ENCODE peak calls at places on chromosomes 1 and 21, in six cellular contexts. E, R, Z, P, L and V are unnamed samples.

GRCh38 chr1:65059930-65060538 is 88.0 kb upstream of the AK4 start:
- DNase-seq in R (no peak), P (no peak), L (no peak), Z (no peak), E (no peak), V (no peak)

GRCh38 chr21:42524341-42525227 is 10.9 kb downstream of the SLC37A1 start:
- DNase-seq in L (no peak), R (peak), E (peak), Z (peak), P (peak), V (peak)

GRCh38 chr21:35663856-35664606 is 396.3 kb downstream of the SETD4 start:
- DNase-seq in R (no peak), E (no peak), Z (no peak), L (no peak), P (no peak), V (no peak)

GRCh38 chr1:86546787-86547221 is at the start of gene CLCA4:
- DNase-seq in Z (no peak), E (no peak), P (no peak), L (no peak), R (no peak), V (no peak)

GRCh38 chr21:41482321-41482720 is 25.6 kb downstream of the TMPRSS2 start:
- DNase-seq in P (no peak), R (no peak), E (no peak), L (no peak), Z (no peak), V (no peak)

GRCh38 chr1:82329226-82329625 is 528.5 kb downstream of the ADGRL2 start:
- DNase-seq in L (no peak), P (no peak), Z (no peak), R (no peak), E (no peak), V (no peak)

GRCh38 chr1:111769517-111770146 is 13.9 kb downstream of the DDX20 start:
- DNase-seq in L (peak), E (no peak), Z (no peak), P (peak), R (peak), V (peak)

GRCh38 chr1:163747261-163747660 is 425.5 kb downstream of the NUF2 start:
- DNase-seq in L (no peak), Z (no peak), E (no peak), P (no peak), R (no peak), V (no peak)

GRCh38 chr21:46127239-46128105 is 27.9 kb downstream of the FTCD start:
- DNase-seq in P (no peak), L (no peak), R (no peak), E (peak), Z (no peak), V (no peak)

GRCh38 chr1:246350745-246351144 is 156.3 kb downstream of the SMYD3 start:
- DNase-seq in E (no peak), Z (no peak), L (no peak), P (no peak), R (no peak), V (no peak)

GRCh38 chr1:218384576-218384975 is 39.4 kb downstream of the TGFB2 start:
- DNase-seq in E (no peak), R (no peak), Z (no peak), P (no peak), L (no peak), V (no peak)

GRCh38 chr1:155174334-155175280 is 958 bp downstream of the TRIM46 start:
- DNase-seq in R (no peak), P (peak), Z (peak), L (no peak), E (no peak), V (no peak)

GRCh38 chr1:232292246-232292645 is 337.7 kb downstream of the SIPA1L2 start:
- DNase-seq in L (no peak), Z (no peak), E (no peak), R (no peak), P (no peak), V (no peak)

GRCh38 chr1:94666797-94667196 is 125.2 kb upstream of the F3 start:
- DNase-seq in E (no peak), Z (no peak), R (no peak), P (no peak), L (no peak), V (no peak)

GRCh38 chr1:239958063-239958462 is 133.6 kb upstream of the FMN2 start:
- DNase-seq in Z (no peak), E (no peak), L (no peak), R (no peak), P (no peak), V (no peak)

GRCh38 chr1:225658041-225658440 is 5.1 kb upstream of the ENAH start:
- DNase-seq in Z (no peak), E (no peak), P (no peak), R (no peak), L (no peak), V (no peak)

GRCh38 chr1:206582537-206583460 is 29.5 kb downstream of the EIF2D start:
- DNase-seq in R (no peak), L (no peak), P (no peak), E (no peak), Z (no peak), V (no peak)

GRCh38 chr1:3924871-3925655 is 25.0 kb upstream of the C1orf174 start:
- DNase-seq in P (no peak), Z (no peak), L (no peak), E (no peak), R (no peak), V (peak)

GRCh38 chr1:156624814-156625435 is 5.7 kb downstream of the HAPLN2 start:
- DNase-seq in R (no peak), Z (no peak), P (no peak), E (no peak), L (no peak), V (no peak)

GRCh38 chr1:42209516-42210370 is 45.2 kb upstream of the GUCA2A start:
- DNase-seq in E (no peak), Z (no peak), P (no peak), R (no peak), L (no peak), V (no peak)

GRCh38 chr1:43947890-43948437 is 1.2 kb downstream of the IPO13 start:
- DNase-seq in Z (no peak), L (peak), P (no peak), E (peak), R (no peak), V (no peak)

GRCh38 chr1:200279810-200280411 is 129.9 kb downstream of the ZNF281 start:
- DNase-seq in P (peak), L (peak), E (no peak), Z (peak), R (peak), V (peak)

GRCh38 chr21:38761531-38761930 is 44.2 kb upstream of the ETS2 start:
- DNase-seq in Z (no peak), R (no peak), P (no peak), L (no peak), E (no peak), V (no peak)

GRCh38 chr21:42198949-42199348 is 20.0 kb upstream of the ABCG1 start:
- DNase-seq in E (no peak), P (no peak), L (peak), R (no peak), Z (no peak), V (peak)

GRCh38 chr1:154176341-154176740 is 15.6 kb downstream of the TPM3 start:
- DNase-seq in Z (no peak), P (peak), R (peak), L (peak), E (no peak), V (no peak)

DNA sequence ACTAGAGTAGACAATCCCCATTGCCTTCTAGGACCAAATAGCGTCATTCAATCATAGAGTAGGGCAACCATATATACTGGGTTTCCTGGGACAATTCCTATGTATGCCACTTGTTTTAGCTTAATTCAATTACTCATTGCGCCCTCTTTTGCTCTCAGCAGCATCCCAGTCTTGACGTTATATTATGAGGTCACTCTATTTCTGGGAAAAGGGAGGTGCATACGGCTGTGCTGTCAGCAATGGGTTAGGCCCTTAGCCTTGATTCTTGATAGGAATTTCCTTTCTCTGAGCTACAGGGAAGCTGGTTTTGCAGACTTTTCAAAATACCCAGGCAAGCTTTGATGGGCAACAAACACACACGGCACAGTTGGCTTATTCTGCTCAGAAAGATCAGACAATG is 4.4 kb upstream of the KAZN start:
- DNase-seq in L (no peak), Z (no peak), E (no peak), R (no peak), P (no peak), V (no peak)
- TF ChIP-seq POLR2A in L (no peak), Z (no peak), E (no peak), R (no peak), P (no peak), V (no peak)

GRCh38 chr1:67793562-67793961 is 39.7 kb downstream of the GNG12 start:
- DNase-seq in L (no peak), Z (no peak), P (no peak), R (no peak), E (no peak), V (no peak)
- H3K27ac ChIP-seq in L (no peak), Z (no peak), P (peak), R (peak), E (no peak), V (no peak)

GRCh38 chr1:73778511-73778910 is 419.5 kb downstream of the LRRIQ3 start:
- DNase-seq in E (no peak), L (no peak), P (no peak), R (no peak), Z (no peak), V (no peak)

GRCh38 chr1:73781257-73781656 is 416.7 kb downstream of the LRRIQ3 start:
- DNase-seq in R (no peak), Z (no peak), P (no peak), L (no peak), E (no peak), V (no peak)

GRCh38 chr1:73782901-73783300 is 415.1 kb downstream of the LRRIQ3 start:
- DNase-seq in E (no peak), R (no peak), Z (no peak), L (no peak), P (no peak), V (no peak)

GRCh38 chr1:73783367-73783766 is 414.6 kb downstream of the LRRIQ3 start:
- DNase-seq in L (no peak), P (no peak), R (no peak), Z (no peak), E (no peak), V (no peak)
- TF ChIP-seq POLR2A in L (no peak), P (no peak), R (no peak), Z (no peak), E (no peak), V (no peak)

GRCh38 chr1:31257213-31257612 is 17.5 kb upstream of the NKAIN1 start:
- DNase-seq in L (no peak), R (no peak), E (no peak), Z (no peak), P (no peak), V (no peak)
- H3K27ac ChIP-seq in L (no peak), R (no peak), E (no peak), Z (no peak), P (no peak), V (no peak)